ENCODE peak calls at places on chromosomes 1 and 21, in nine cellular contexts. K, X, B, U, V, M, Q, F and H are unnamed samples.

GRCh38 chr1:63920154-63921117 is 146.6 kb downstream of the ROR1 start:
- DNase-seq in X (no peak), Q (peak; percentile 39), B (no peak), V (no peak), M (peak; percentile 96), U (peak; percentile 89), K (no peak), F (peak; percentile 94), H (no peak)

GRCh38 chr1:68375919-68376318 is 73.8 kb downstream of the RPE65 start:
- DNase-seq in U (peak; percentile 33), X (no peak), B (no peak), V (no peak), F (no peak), Q (no peak), K (no peak), M (peak; percentile 28), H (no peak)

GRCh38 chr21:15968911-15969310 is 239.1 kb downstream of the USP25 start:
- DNase-seq in V (no peak), B (no peak), U (no peak), X (no peak), M (no peak), Q (no peak), K (no peak), F (no peak), H (no peak)

GRCh38 chr1:17184822-17185484 is 20.0 kb upstream of the PADI1 start:
- DNase-seq in B (no peak), X (no peak), K (no peak), U (no peak), M (no peak), F (no peak), V (no peak), Q (no peak), H (no peak)

GRCh38 chr1:164720329-164721036 is 161.5 kb downstream of the PBX1 start:
- DNase-seq in B (no peak), Q (no peak), V (no peak), X (no peak), U (no peak), K (no peak), F (no peak), M (peak; percentile 61), H (no peak)

GRCh38 chr1:31834501-31834900 is 18.7 kb upstream of the SPOCD1 start:
- DNase-seq in Q (no peak), K (no peak), F (no peak), U (no peak), X (no peak), M (no peak), V (no peak), B (no peak), H (no peak)

GRCh38 chr1:162861101-162861500 is at the start of gene CCDC190:
- DNase-seq in X (no peak), F (no peak), Q (no peak), U (no peak), K (no peak), M (no peak), B (no peak), V (no peak), H (no peak)

GRCh38 chr1:203135636-203136305 is 8.2 kb downstream of the ADORA1 start:
- DNase-seq in V (no peak), Q (no peak), U (no peak), K (no peak), M (no peak), B (no peak), F (no peak), X (no peak), H (no peak)

GRCh38 chr1:231871878-231872277 is 245.3 kb downstream of the DISC1 start:
- DNase-seq in F (no peak), K (no peak), Q (no peak), X (no peak), B (no peak), M (no peak), V (no peak), U (no peak), H (no peak)

GRCh38 chr1:74790453-74790852 is 57.5 kb downstream of the TYW3 start:
- DNase-seq in B (no peak), X (no peak), Q (no peak), M (no peak), U (no peak), V (no peak), F (no peak), K (no peak), H (no peak)

GRCh38 chr1:161439280-161440232 is 65.7 kb upstream of the FCGR2A start:
- DNase-seq in M (peak; percentile 29), X (no peak), B (peak; percentile 28), V (peak; percentile 26), K (peak; percentile 44), Q (no peak), F (no peak), U (peak; percentile 33), H (no peak)

GRCh38 chr1:19287436-19288185 is 959 bp downstream of the AKR7A3 start:
- DNase-seq in M (no peak), X (no peak), V (no peak), K (peak; percentile 83), Q (no peak), U (no peak), F (no peak), B (no peak), H (no peak)

GRCh38 chr1:3731543-3731942 is 20.7 kb upstream of the CCDC27 start:
- DNase-seq in M (no peak), F (no peak), V (no peak), Q (no peak), B (no peak), U (no peak), X (no peak), K (no peak), H (no peak)

DNA sequence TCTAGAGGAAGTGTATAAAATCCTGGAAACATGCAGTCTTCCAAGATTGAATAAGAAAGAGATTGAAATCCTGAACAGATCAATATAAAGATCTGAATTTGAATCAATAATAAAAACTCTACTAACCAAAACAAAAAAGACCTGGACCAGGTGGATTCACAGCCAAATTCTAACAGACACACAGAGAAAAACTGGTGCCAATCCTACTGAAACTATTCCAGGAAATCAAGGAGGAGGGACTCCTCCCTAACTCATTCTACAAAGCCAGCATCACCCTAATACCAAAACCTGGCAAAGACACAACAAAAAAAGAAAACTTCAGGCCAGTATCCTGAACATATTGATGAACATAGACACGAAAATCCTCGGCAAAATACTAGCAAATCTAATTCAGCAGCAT is 58.3 kb downstream of the SYT14 start:
- DNase-seq in U (no peak), F (no peak), M (no peak), K (no peak), B (no peak), X (no peak), Q (no peak), V (no peak), H (no peak)
- TF ChIP-seq CTCF in U (no peak), F (no peak), M (no peak), K (no peak), B (no peak), X (no peak), Q (no peak), V (no peak), H (no peak)

GRCh38 chr1:8204823-8205222 is 113.1 kb upstream of the SLC45A1 start:
- DNase-seq in B (no peak), M (no peak), X (no peak), Q (no peak), U (no peak), K (no peak), F (no peak), V (no peak), H (no peak)

GRCh38 chr1:8206397-8206796 is 111.5 kb upstream of the SLC45A1 start:
- DNase-seq in Q (no peak), M (no peak), K (no peak), V (no peak), B (no peak), X (no peak), U (no peak), F (no peak), H (no peak)

GRCh38 chr1:8203551-8203950 is 114.4 kb upstream of the SLC45A1 start:
- DNase-seq in U (no peak), F (no peak), V (no peak), Q (no peak), M (no peak), K (no peak), X (no peak), B (no peak), H (no peak)

GRCh38 chr1:8205771-8206170 is 112.1 kb upstream of the SLC45A1 start:
- DNase-seq in F (no peak), B (no peak), U (no peak), K (no peak), V (no peak), Q (no peak), X (no peak), M (no peak), H (no peak)

DNA sequence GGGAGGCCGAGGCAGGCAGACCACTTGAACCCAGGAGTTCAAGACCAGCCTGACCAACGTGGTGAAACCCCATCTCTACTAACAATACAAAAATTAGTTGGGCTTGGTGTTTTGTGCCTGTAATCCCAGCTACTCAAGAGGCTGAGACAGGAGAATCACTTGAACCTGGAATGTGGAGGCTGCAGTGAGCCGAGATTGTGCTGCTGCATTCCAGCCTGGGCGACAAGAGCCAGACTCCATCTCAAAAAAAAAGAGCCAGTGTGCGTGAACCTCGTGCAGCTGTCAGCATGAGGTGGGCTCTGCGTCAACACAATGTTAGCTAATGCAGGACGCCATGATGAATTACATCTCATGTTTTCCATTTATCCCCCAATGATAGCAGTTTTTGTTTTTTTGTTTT is 110.7 kb upstream of the SLC45A1 start:
- DNase-seq in F (no peak), K (no peak), Q (no peak), V (no peak), X (no peak), U (no peak), M (no peak), B (no peak), H (no peak)
- TF ChIP-seq CTCF in F (no peak), K (no peak), Q (no peak), V (no peak), X (no peak), U (no peak), M (no peak), B (no peak), H (no peak)

GRCh38 chr1:175978926-175979325 is 228.2 kb downstream of the COP1 start:
- DNase-seq in X (no peak), Q (no peak), K (no peak), F (no peak), U (peak; percentile 4), B (no peak), M (no peak), V (no peak), H (no peak)
- TF ChIP-seq CTCF in X (no peak), Q (no peak), K (no peak), F (no peak), U (no peak), B (no peak), M (no peak), V (no peak), H (no peak)

GRCh38 chr1:247578946-247579460 is 9.2 kb upstream of the OR2G2 start:
- DNase-seq in U (no peak), B (no peak), X (no peak), Q (no peak), F (no peak), V (no peak), K (no peak), M (no peak), H (no peak)

GRCh38 chr1:247574236-247574635 is 13.9 kb upstream of the OR2G2 start:
- DNase-seq in B (no peak), Q (no peak), F (no peak), M (no peak), K (no peak), U (no peak), V (no peak), X (no peak), H (no peak)

GRCh38 chr1:247574664-247575063 is 13.5 kb upstream of the OR2G2 start:
- DNase-seq in V (no peak), K (no peak), M (no peak), Q (no peak), B (no peak), U (no peak), X (no peak), F (no peak), H (no peak)

GRCh38 chr1:247576514-247576913 is 11.6 kb upstream of the OR2G2 start:
- DNase-seq in X (no peak), M (no peak), F (no peak), K (no peak), B (no peak), Q (no peak), V (no peak), U (no peak), H (no peak)
- TF ChIP-seq CTCF in X (peak; percentile 53), M (no peak), F (no peak), K (peak; percentile 17), B (peak; percentile 61), Q (no peak), V (no peak), U (peak; percentile 13), H (no peak)